ENCODE peak calls at places on chromosomes 6 and 20, in ten cellular contexts. Q is effector memory CD4-positive, alpha-beta T cell; N is KG1; Y is activated CD4-positive, alpha-beta T cell treated with anti-CD3 and anti-CD28 coated beads for 48 hours; X is right atrium auricular region; L is choroid plexus epithelial cell; D is myocyte; K is smooth muscle cell of the brain vasculature; O is stimulated activated naive B cell treated with anti-CD40 and anti-IgM and Interleukin-4, amounts not matched to agents 10 μg/mL and 1 μg/mL and 100 μg/mL, for 72 hours; R is HCT116. P is an unnamed sample.

GRCh38 chr6:126797981-126798380 is 320.5 kb upstream of the RSPO3 start:
- DNase-seq in Y (no peak), L (peak), O (no peak), N (no peak), K (no peak), X (no peak), R (no peak), Q (no peak), D (peak), P (no peak)

GRCh38 chr20:62921119-62921687 is 5.1 kb downstream of the DIDO1 start:
- DNase-seq in O (peak), Y (peak), D (peak), Q (peak), N (no peak), R (peak), K (no peak), X (no peak), L (peak), P (no peak)

GRCh38 chr6:128244751-128245405 is 275.5 kb downstream of the PTPRK start:
- DNase-seq in N (no peak), D (no peak), R (no peak), X (no peak), O (no peak), K (no peak), Y (no peak), Q (no peak), L (peak), P (no peak)

GRCh38 chr6:36685926-36686667 is 7.6 kb downstream of the CDKN1A start:
- DNase-seq in D (peak), L (no peak), K (no peak), O (no peak), Q (no peak), X (peak), N (no peak), Y (no peak), R (no peak), P (no peak)

GRCh38 chr6:41599015-41599835 is 39.0 kb upstream of the MDFI start:
- DNase-seq in Y (no peak), L (no peak), K (no peak), Q (no peak), O (no peak), D (no peak), R (no peak), N (no peak), X (no peak), P (no peak)

GRCh38 chr20:38307371-38308046 is 3.6 kb downstream of the BPI start:
- DNase-seq in R (no peak), D (peak), K (no peak), X (no peak), L (peak), O (no peak), Y (no peak), Q (no peak), N (no peak), P (no peak)

GRCh38 chr20:32966881-32967781 is 37.1 kb downstream of the SUN5 start:
- DNase-seq in Y (peak), O (peak), L (no peak), X (peak), D (no peak), N (no peak), Q (peak), R (no peak), K (no peak), P (no peak)

GRCh38 chr6:155366325-155366724 is 52.0 kb upstream of the TFB1M start:
- DNase-seq in O (no peak), K (no peak), X (no peak), D (no peak), L (no peak), R (no peak), Q (no peak), N (no peak), Y (no peak), P (no peak)

GRCh38 chr6:139679516-139680179 is 305.2 kb upstream of the CITED2 start:
- DNase-seq in O (no peak), N (no peak), Q (no peak), K (no peak), D (no peak), Y (no peak), R (no peak), L (peak), X (no peak), P (no peak)

GRCh38 chr6:138155443-138155842 is 6.3 kb upstream of the ARFGEF3 start:
- DNase-seq in O (no peak), K (no peak), X (no peak), Y (no peak), D (no peak), L (no peak), N (no peak), R (no peak), Q (no peak), P (no peak)

GRCh38 chr6:153038378-153038777 is 35.9 kb upstream of the MTRF1L start:
- DNase-seq in N (no peak), K (no peak), X (no peak), Y (no peak), D (peak), O (no peak), L (peak), R (no peak), Q (no peak), P (no peak)

GRCh38 chr6:29847871-29848630 is 20.4 kb downstream of the HLA-G start:
- DNase-seq in Q (peak), R (peak), K (peak), O (peak), N (peak), Y (peak), X (peak), D (peak), L (peak), P (peak)

GRCh38 chr6:106128981-106129761 is 43.0 kb downstream of the PRDM1 start:
- DNase-seq in O (no peak), R (no peak), X (no peak), D (peak), Y (no peak), Q (no peak), L (peak), K (no peak), N (no peak), P (no peak)

GRCh38 chr20:38645980-38646858 is 44.6 kb downstream of the ARHGAP40 start:
- DNase-seq in R (peak), L (peak), Y (peak), N (peak), X (no peak), O (peak), Q (peak), K (no peak), D (peak), P (peak)

GRCh38 chr6:19417713-19418112 is 419.5 kb upstream of the ID4 start:
- DNase-seq in D (no peak), Q (no peak), L (peak), X (no peak), O (no peak), R (peak), N (no peak), K (no peak), Y (no peak), P (no peak)

GRCh38 chr6:13526339-13526717 is 38.9 kb upstream of the GFOD1 start:
- DNase-seq in X (no peak), Y (no peak), K (no peak), Q (no peak), O (no peak), R (no peak), D (no peak), L (no peak), N (no peak), P (no peak)

GRCh38 chr6:33443619-33444504 is 10.5 kb upstream of the ZBTB9 start:
- DNase-seq in L (no peak), N (no peak), Y (no peak), K (no peak), D (no peak), O (no peak), X (no peak), Q (no peak), R (no peak), P (no peak)

GRCh38 chr6:98200084-98200483 is 634.3 kb upstream of the POU3F2 start:
- DNase-seq in Y (no peak), D (no peak), L (no peak), Q (no peak), R (no peak), N (no peak), K (no peak), X (no peak), O (no peak), P (no peak)

GRCh38 chr6:11362481-11363018 is 130.1 kb upstream of the NEDD9 start:
- DNase-seq in L (no peak), N (no peak), Q (no peak), R (no peak), O (no peak), X (no peak), Y (no peak), D (no peak), K (no peak), P (no peak)

GRCh38 chr20:59747671-59748515 is 143.6 kb downstream of the PHACTR3 start:
- DNase-seq in X (no peak), L (no peak), R (no peak), Q (no peak), O (no peak), D (no peak), K (no peak), Y (no peak), N (no peak), P (no peak)

GRCh38 chr20:26208296-26209091 is 511.8 kb upstream of the ZNF337 start:
- DNase-seq in K (no peak), X (no peak), O (no peak), N (no peak), R (no peak), L (peak), D (peak), Y (peak), Q (no peak), P (no peak)

GRCh38 chr20:50915424-50915823 is 15.8 kb downstream of the ADNP start:
- DNase-seq in N (no peak), D (no peak), O (no peak), X (no peak), Y (no peak), K (no peak), Q (no peak), R (no peak), L (peak), P (no peak)

GRCh38 chr6:40543133-40543532 is 44.0 kb downstream of the LRFN2 start:
- DNase-seq in R (no peak), D (no peak), Q (no peak), O (no peak), L (no peak), Y (no peak), N (no peak), X (no peak), K (no peak), P (no peak)

GRCh38 chr6:32815996-32816395 is 806 bp downstream of the HLA-DOB start:
- DNase-seq in D (no peak), Q (no peak), O (no peak), R (no peak), N (no peak), L (no peak), X (no peak), Y (no peak), K (no peak), P (no peak)

GRCh38 chr20:909641-910040 is 6.5 kb downstream of the ANGPT4 start:
- DNase-seq in R (no peak), N (no peak), O (no peak), Q (no peak), Y (no peak), D (no peak), K (no peak), L (no peak), X (no peak), P (no peak)

GRCh38 chr20:18904624-18905023 is 91.0 kb downstream of the SCP2D1 start:
- DNase-seq in K (no peak), N (no peak), Y (no peak), R (peak), D (no peak), L (no peak), Q (no peak), X (no peak), O (no peak), P (no peak)

GRCh38 chr6:47479156-47479541 is 1.6 kb downstream of the CD2AP start:
- DNase-seq in O (no peak), N (no peak), R (no peak), Q (no peak), K (no peak), Y (no peak), D (no peak), X (no peak), L (peak), P (no peak)

GRCh38 chr6:10610289-10610688 is 84.1 kb downstream of the C6orf52 start:
- DNase-seq in Y (no peak), Q (no peak), O (no peak), R (no peak), D (no peak), L (peak), X (no peak), K (no peak), N (no peak), P (no peak)

GRCh38 chr6:90219168-90219985 is 77.3 kb downstream of the BACH2 start:
- DNase-seq in K (peak), O (no peak), X (no peak), N (no peak), D (peak), Q (no peak), R (no peak), Y (peak), L (peak), P (peak)

GRCh38 chr6:27651371-27651732 is 178.4 kb upstream of the ZNF184 start:
- DNase-seq in O (no peak), R (peak), X (no peak), D (peak), Q (no peak), Y (no peak), N (no peak), K (no peak), L (no peak), P (no peak)

GRCh38 chr20:35145141-35145564 is 2.0 kb downstream of the EDEM2 start:
- DNase-seq in L (peak), D (peak), R (peak), Q (peak), K (no peak), O (no peak), Y (no peak), X (no peak), N (peak), P (no peak)

GRCh38 chr6:16654703-16655102 is 106.6 kb downstream of the ATXN1 start:
- DNase-seq in L (peak), D (no peak), K (no peak), O (no peak), R (no peak), Q (no peak), N (no peak), X (no peak), Y (no peak), P (no peak)

P was measured in C1 segment of cervical spinal cord.